ENCODE peak calls at places on chromosomes 5 and 9, in six cellular contexts. One of them, this sample, is unnamed.

GRCh38 chr9:27865031-27865438 is 291.8 kb upstream of the C9orf72 start:
- DNase-seq in GM18507: no peak
- DNase-seq in activated naive CD8-positive, alpha-beta T cell treated with anti-CD3 and anti-CD28 coated beads for 36 hours: no peak
- DNase-seq in GM13977: no peak
- DNase-seq in NCI-H526 treated with DMSO at 0.1 percent for 48 hours: no peak
- DNase-seq in iPS-NIHi11: no peak
- DNase-seq in this sample: no peak

GRCh38 chr9:21994996-21995651 is 533 bp downstream of the CDKN2B-AS1 start:
- DNase-seq in GM18507: peak
- DNase-seq in activated naive CD8-positive, alpha-beta T cell treated with anti-CD3 and anti-CD28 coated beads for 36 hours: peak
- DNase-seq in GM13977: peak
- DNase-seq in NCI-H526 treated with DMSO at 0.1 percent for 48 hours: peak
- DNase-seq in iPS-NIHi11: peak
- DNase-seq in this sample: peak

GRCh38 chr5:169126376-169127043 is 174.4 kb downstream of the SLIT3 start:
- DNase-seq in GM18507: no peak
- DNase-seq in activated naive CD8-positive, alpha-beta T cell treated with anti-CD3 and anti-CD28 coated beads for 36 hours: no peak
- DNase-seq in GM13977: no peak
- DNase-seq in NCI-H526 treated with DMSO at 0.1 percent for 48 hours: no peak
- DNase-seq in iPS-NIHi11: no peak
- DNase-seq in this sample: no peak

GRCh38 chr5:83570916-83571315 is 99.4 kb downstream of the VCAN start:
- DNase-seq in GM18507: no peak
- DNase-seq in activated naive CD8-positive, alpha-beta T cell treated with anti-CD3 and anti-CD28 coated beads for 36 hours: no peak
- DNase-seq in GM13977: no peak
- DNase-seq in NCI-H526 treated with DMSO at 0.1 percent for 48 hours: no peak
- DNase-seq in iPS-NIHi11: no peak
- DNase-seq in this sample: no peak

GRCh38 chr5:11384441-11385250 is 519.6 kb downstream of the CTNND2 start:
- DNase-seq in GM18507: no peak
- DNase-seq in activated naive CD8-positive, alpha-beta T cell treated with anti-CD3 and anti-CD28 coated beads for 36 hours: peak
- DNase-seq in GM13977: no peak
- DNase-seq in NCI-H526 treated with DMSO at 0.1 percent for 48 hours: peak
- DNase-seq in iPS-NIHi11: peak
- DNase-seq in this sample: peak

GRCh38 chr9:135373151-135373685 is 106.4 kb upstream of the PPP1R26 start:
- DNase-seq in GM18507: no peak
- DNase-seq in activated naive CD8-positive, alpha-beta T cell treated with anti-CD3 and anti-CD28 coated beads for 36 hours: no peak
- DNase-seq in GM13977: no peak
- DNase-seq in NCI-H526 treated with DMSO at 0.1 percent for 48 hours: no peak
- DNase-seq in iPS-NIHi11: no peak
- DNase-seq in this sample: no peak

GRCh38 chr9:81318571-81318970 is 370.8 kb downstream of the TLE1 start:
- DNase-seq in GM18507: no peak
- DNase-seq in activated naive CD8-positive, alpha-beta T cell treated with anti-CD3 and anti-CD28 coated beads for 36 hours: no peak
- DNase-seq in GM13977: no peak
- DNase-seq in NCI-H526 treated with DMSO at 0.1 percent for 48 hours: no peak
- DNase-seq in iPS-NIHi11: no peak
- DNase-seq in this sample: no peak

GRCh38 chr9:20355022-20355421 is 267.3 kb downstream of the MLLT3 start:
- DNase-seq in GM18507: no peak
- DNase-seq in activated naive CD8-positive, alpha-beta T cell treated with anti-CD3 and anti-CD28 coated beads for 36 hours: no peak
- DNase-seq in GM13977: peak
- DNase-seq in NCI-H526 treated with DMSO at 0.1 percent for 48 hours: no peak
- DNase-seq in iPS-NIHi11: no peak
- DNase-seq in this sample: peak

GRCh38 chr9:113580041-113580953 is 116.8 kb downstream of the RGS3 start:
- DNase-seq in GM18507: no peak
- DNase-seq in activated naive CD8-positive, alpha-beta T cell treated with anti-CD3 and anti-CD28 coated beads for 36 hours: peak
- DNase-seq in GM13977: peak
- DNase-seq in NCI-H526 treated with DMSO at 0.1 percent for 48 hours: no peak
- DNase-seq in iPS-NIHi11: no peak
- DNase-seq in this sample: no peak

GRCh38 chr5:126776499-126777256 is at the start of gene LMNB1:
- DNase-seq in GM18507: peak
- DNase-seq in activated naive CD8-positive, alpha-beta T cell treated with anti-CD3 and anti-CD28 coated beads for 36 hours: peak
- DNase-seq in GM13977: peak
- DNase-seq in NCI-H526 treated with DMSO at 0.1 percent for 48 hours: peak
- DNase-seq in iPS-NIHi11: peak
- DNase-seq in this sample: peak

GRCh38 chr5:478982-479535 is 36.1 kb downstream of the EXOC3 start:
- DNase-seq in GM18507: no peak
- DNase-seq in activated naive CD8-positive, alpha-beta T cell treated with anti-CD3 and anti-CD28 coated beads for 36 hours: no peak
- DNase-seq in GM13977: no peak
- DNase-seq in NCI-H526 treated with DMSO at 0.1 percent for 48 hours: no peak
- DNase-seq in iPS-NIHi11: no peak
- DNase-seq in this sample: no peak

GRCh38 chr5:65418661-65419060 is 63.1 kb downstream of the ADAMTS6 start:
- DNase-seq in GM18507: no peak
- DNase-seq in activated naive CD8-positive, alpha-beta T cell treated with anti-CD3 and anti-CD28 coated beads for 36 hours: no peak
- DNase-seq in GM13977: no peak
- DNase-seq in NCI-H526 treated with DMSO at 0.1 percent for 48 hours: no peak
- DNase-seq in iPS-NIHi11: no peak
- DNase-seq in this sample: no peak

GRCh38 chr9:130780865-130781504 is 54.1 kb upstream of the ABL1 start:
- DNase-seq in GM18507: no peak
- DNase-seq in activated naive CD8-positive, alpha-beta T cell treated with anti-CD3 and anti-CD28 coated beads for 36 hours: no peak
- DNase-seq in GM13977: no peak
- DNase-seq in NCI-H526 treated with DMSO at 0.1 percent for 48 hours: no peak
- DNase-seq in iPS-NIHi11: no peak
- DNase-seq in this sample: no peak

GRCh38 chr5:107604990-107605389 is 65.7 kb downstream of the EFNA5 start:
- DNase-seq in GM18507: no peak
- DNase-seq in activated naive CD8-positive, alpha-beta T cell treated with anti-CD3 and anti-CD28 coated beads for 36 hours: no peak
- DNase-seq in GM13977: no peak
- DNase-seq in NCI-H526 treated with DMSO at 0.1 percent for 48 hours: no peak
- DNase-seq in iPS-NIHi11: no peak
- DNase-seq in this sample: no peak

GRCh38 chr9:7011395-7012067 is 253.8 kb downstream of the KDM4C start:
- DNase-seq in GM18507: no peak
- DNase-seq in activated naive CD8-positive, alpha-beta T cell treated with anti-CD3 and anti-CD28 coated beads for 36 hours: no peak
- DNase-seq in GM13977: no peak
- DNase-seq in NCI-H526 treated with DMSO at 0.1 percent for 48 hours: no peak
- DNase-seq in iPS-NIHi11: no peak
- DNase-seq in this sample: no peak

GRCh38 chr9:87699835-87700234 is 26.1 kb upstream of the CTSL start:
- DNase-seq in GM18507: no peak
- DNase-seq in activated naive CD8-positive, alpha-beta T cell treated with anti-CD3 and anti-CD28 coated beads for 36 hours: no peak
- DNase-seq in GM13977: no peak
- DNase-seq in NCI-H526 treated with DMSO at 0.1 percent for 48 hours: no peak
- DNase-seq in iPS-NIHi11: no peak
- DNase-seq in this sample: no peak